ENCODE peak calls at places on chromosomes 5 and 9, in nine cellular contexts. P, F, Q, U, Z, S, L, G and Y are unnamed samples.

GRCh38 chr5:65874241-65874640 is 52.1 kb upstream of the ERBIN start:
- DNase-seq in L (no peak), Z (no peak), U (no peak), S (no peak), Q (peak), P (no peak), F (no peak), G (no peak), Y (no peak)

GRCh38 chr5:26761040-26761439 is 277.3 kb downstream of the CDH9 start:
- DNase-seq in F (no peak), L (no peak), U (no peak), Z (no peak), P (no peak), G (no peak), S (no peak), Q (no peak), Y (no peak)

GRCh38 chr5:118791986-118792734 is 196.2 kb downstream of the DTWD2 start:
- DNase-seq in Q (peak), P (no peak), S (peak), U (no peak), Z (peak), G (no peak), F (peak), L (no peak), Y (no peak)

GRCh38 chr9:134484479-134484878 is 157.1 kb upstream of the COL5A1 start:
- DNase-seq in U (peak), G (no peak), P (no peak), Z (no peak), L (peak), F (no peak), S (no peak), Q (no peak), Y (no peak)

GRCh38 chr5:168227001-168227400 is 64.4 kb upstream of the WWC1 start:
- DNase-seq in P (no peak), U (no peak), Z (no peak), F (no peak), S (no peak), Q (no peak), L (no peak), G (no peak), Y (no peak)

GRCh38 chr5:23649594-23649993 is 142.2 kb downstream of the PRDM9 start:
- DNase-seq in L (no peak), P (no peak), S (no peak), Q (no peak), U (no peak), F (no peak), G (no peak), Z (no peak), Y (no peak)

GRCh38 chr5:7650755-7651154 is 200.2 kb downstream of the CFAP90 start:
- DNase-seq in U (no peak), L (no peak), G (no peak), F (no peak), Z (no peak), S (no peak), Q (no peak), P (no peak), Y (no peak)

GRCh38 chr5:32439086-32439642 is 5.4 kb downstream of the ZFR start:
- DNase-seq in L (no peak), U (no peak), F (no peak), Q (no peak), P (no peak), S (no peak), Z (no peak), G (no peak), Y (no peak)

GRCh38 chr9:87237337-87237736 is 260.3 kb upstream of the DAPK1 start:
- DNase-seq in U (no peak), F (no peak), P (no peak), Q (no peak), S (no peak), Z (no peak), G (no peak), L (no peak), Y (no peak)

GRCh38 chr5:67989457-67989856 is 226.1 kb upstream of the PIK3R1 start:
- DNase-seq in G (no peak), S (peak), F (no peak), U (no peak), Z (no peak), L (no peak), P (no peak), Q (peak), Y (no peak)

GRCh38 chr5:103356344-103357091 is 98.0 kb downstream of the MACIR start:
- DNase-seq in Z (no peak), S (no peak), F (no peak), L (no peak), Q (no peak), U (no peak), G (no peak), P (no peak), Y (no peak)

GRCh38 chr5:97534166-97534565 is 351.1 kb upstream of the RIOK2 start:
- DNase-seq in U (no peak), F (peak), Q (peak), Z (peak), L (peak), P (no peak), S (peak), G (no peak), Y (no peak)

GRCh38 chr5:171601266-171601881 is 181.9 kb downstream of the FGF18 start:
- DNase-seq in U (no peak), G (no peak), P (no peak), Z (no peak), L (no peak), F (peak), S (no peak), Q (no peak), Y (no peak)

GRCh38 chr5:138303365-138303764 is 28.2 kb downstream of the CDC25C start:
- DNase-seq in Q (peak), S (no peak), G (no peak), Z (no peak), L (no peak), F (no peak), P (no peak), U (no peak), Y (no peak)

GRCh38 chr5:163612358-163613149 is 107.1 kb downstream of the MAT2B start:
- DNase-seq in F (no peak), S (no peak), P (no peak), Q (peak), G (no peak), Z (no peak), L (no peak), U (no peak), Y (no peak)

GRCh38 chr5:1933364-1934055 is 50.8 kb upstream of the IRX4 start:
- DNase-seq in P (no peak), U (no peak), S (no peak), Z (no peak), L (no peak), Q (no peak), F (no peak), G (no peak), Y (no peak)

GRCh38 chr9:106648799-106649198 is 214.2 kb upstream of the ZNF462 start:
- DNase-seq in L (no peak), U (no peak), Q (peak), P (no peak), G (no peak), F (no peak), S (no peak), Z (no peak), Y (no peak)

GRCh38 chr5:1553642-1554409 is 30.1 kb upstream of the LPCAT1 start:
- DNase-seq in Z (no peak), F (no peak), L (no peak), S (no peak), U (no peak), Q (no peak), G (peak), P (no peak), Y (no peak)

GRCh38 chr5:1724822-1725602 is 74.6 kb downstream of the MRPL36 start:
- DNase-seq in G (no peak), F (no peak), S (no peak), L (no peak), Z (no peak), Q (peak), U (peak), P (no peak), Y (no peak)

GRCh38 chr5:69006030-69006429 is 87.8 kb upstream of the SLC30A5 start:
- DNase-seq in S (no peak), P (peak), G (no peak), Q (no peak), Z (no peak), L (no peak), F (no peak), U (no peak), Y (no peak)

GRCh38 chr9:87140605-87141109 is 193.4 kb upstream of the GAS1 start:
- DNase-seq in G (no peak), U (no peak), L (no peak), P (no peak), S (peak), Q (peak), Z (no peak), F (no peak), Y (no peak)

GRCh38 chr5:16616536-16617271 is at the start of gene RETREG1:
- DNase-seq in P (peak), U (peak), G (peak), Z (peak), Q (peak), F (peak), L (peak), S (no peak), Y (peak)

GRCh38 chr5:131635755-131636479 is 888 bp upstream of the RAPGEF6 start:
- DNase-seq in F (peak), P (no peak), L (no peak), G (peak), Q (peak), Z (peak), U (no peak), S (no peak), Y (no peak)

GRCh38 chr9:136122425-136123383 is 4.0 kb upstream of the TMEM250 start:
- DNase-seq in U (peak), Q (peak), L (peak), G (peak), Z (peak), F (peak), S (no peak), P (peak), Y (peak)

GRCh38 chr5:72241346-72242003 is 78.6 kb downstream of the MRPS27 start:
- DNase-seq in G (no peak), F (no peak), S (no peak), Q (no peak), L (no peak), U (no peak), Z (no peak), P (peak), Y (no peak)

GRCh38 chr9:85569988-85570387 is 171.8 kb downstream of the AGTPBP1 start:
- DNase-seq in P (no peak), S (peak), U (no peak), L (no peak), F (no peak), Z (no peak), G (no peak), Q (peak), Y (no peak)

GRCh38 chr9:38421498-38422211 is 2.6 kb downstream of the IGFBPL1 start:
- DNase-seq in S (no peak), U (no peak), P (no peak), G (no peak), F (no peak), L (no peak), Z (no peak), Q (peak), Y (peak)

GRCh38 chr5:107242411-107242810 is 428.3 kb downstream of the EFNA5 start:
- DNase-seq in L (no peak), U (no peak), F (no peak), G (no peak), Q (no peak), P (no peak), Z (no peak), S (no peak), Y (no peak)

GRCh38 chr5:36877667-36878420 is 1.3 kb downstream of the NIPBL start:
- DNase-seq in P (no peak), L (no peak), Z (no peak), Q (peak), G (no peak), F (no peak), S (no peak), U (no peak), Y (no peak)

GRCh38 chr5:38438757-38439156 is 117.7 kb downstream of the LIFR start:
- DNase-seq in F (no peak), P (no peak), G (no peak), U (no peak), Z (no peak), Q (no peak), L (no peak), S (no peak), Y (no peak)

DNA sequence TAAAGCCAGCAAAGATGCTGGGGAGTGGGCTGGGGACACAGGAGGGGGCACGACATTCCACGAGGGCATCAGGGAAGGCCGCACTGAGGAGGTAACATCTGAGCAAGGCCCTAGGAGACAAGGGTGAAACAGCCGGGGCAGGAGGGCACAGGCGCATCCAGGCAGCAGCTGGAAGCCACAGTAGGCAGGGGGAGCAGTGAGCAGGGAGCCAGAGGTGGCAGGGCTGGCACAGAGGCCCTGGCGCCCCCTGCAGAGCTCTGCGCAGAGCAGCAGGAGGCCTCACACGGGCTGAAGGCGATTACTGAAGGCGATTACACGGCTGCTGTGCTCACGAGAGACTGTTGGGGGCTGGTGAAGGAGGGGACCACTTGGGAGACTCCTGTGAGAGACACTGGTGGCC is 15.4 kb downstream of the LMAN2 start:
- DNase-seq in Z (no peak), Q (no peak), F (no peak), P (no peak), G (no peak), S (no peak), L (no peak), U (no peak), Y (no peak)
- TF ChIP-seq CTCF in Z (peak), Q (peak), F (no peak), P (no peak), G (no peak), S (peak), L (no peak), U (peak), Y (peak)

DNA sequence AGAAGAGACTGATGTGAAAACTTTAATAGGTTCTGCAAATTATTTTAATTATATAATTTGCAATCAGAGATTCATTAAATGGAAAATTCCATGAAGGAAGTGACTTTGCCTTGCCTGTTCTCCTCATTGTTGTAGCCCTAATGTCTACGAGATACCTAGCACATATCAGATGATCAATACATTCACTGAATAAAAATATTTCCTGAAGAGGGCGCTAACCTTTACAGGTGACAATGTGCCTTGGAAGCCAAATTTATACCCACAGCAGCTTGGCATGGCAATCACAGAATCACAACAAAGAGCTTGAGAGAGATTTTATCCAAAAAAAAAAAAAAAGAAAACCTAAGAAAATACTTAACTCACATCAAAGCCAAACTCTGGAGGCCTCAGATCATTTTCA is 17.4 kb downstream of the HAUS6 start:
- DNase-seq in S (no peak), U (no peak), Z (no peak), L (no peak), P (no peak), Q (peak), F (no peak), G (no peak), Y (no peak)
- TF ChIP-seq CTCF in S (peak), U (peak), Z (peak), L (no peak), P (no peak), Q (peak), F (no peak), G (no peak), Y (peak)

DNA sequence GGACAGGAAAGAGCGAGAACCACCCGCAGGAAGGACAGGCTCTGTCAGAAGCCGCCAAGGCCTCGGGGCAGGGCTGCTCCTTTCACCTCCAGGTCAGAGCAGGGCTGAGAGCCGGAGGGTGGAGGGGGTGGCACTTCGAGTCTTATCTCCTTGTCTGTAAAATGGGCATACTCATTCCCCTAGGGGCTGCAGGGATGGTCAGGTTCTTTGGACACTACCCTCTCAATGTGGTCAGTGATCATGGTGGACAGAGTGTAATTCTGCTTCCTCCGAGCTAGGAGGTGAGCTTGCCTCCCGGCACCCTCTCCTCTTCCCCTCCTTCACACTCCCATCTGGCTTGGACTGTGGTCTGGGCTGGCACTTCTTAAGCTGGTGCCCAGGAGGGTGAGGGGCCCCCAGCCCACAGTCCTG is 39.6 kb downstream of the RGS3 start:
- DNase-seq in L (no peak), U (no peak), S (no peak), Q (no peak), F (no peak), Z (no peak), G (no peak), P (no peak), Y (no peak)
- TF ChIP-seq CTCF in L (no peak), U (no peak), S (no peak), Q (no peak), F (no peak), Z (no peak), G (no peak), P (no peak), Y (no peak)

GRCh38 chr9:137960496-137960895 is 82.9 kb downstream of the CACNA1B start:
- DNase-seq in F (no peak), P (no peak), G (no peak), U (no peak), Z (no peak), Q (no peak), S (no peak), L (no peak), Y (no peak)
- TF ChIP-seq CTCF in F (no peak), P (no peak), G (no peak), U (peak), Z (no peak), Q (no peak), S (no peak), L (no peak), Y (no peak)

DNA sequence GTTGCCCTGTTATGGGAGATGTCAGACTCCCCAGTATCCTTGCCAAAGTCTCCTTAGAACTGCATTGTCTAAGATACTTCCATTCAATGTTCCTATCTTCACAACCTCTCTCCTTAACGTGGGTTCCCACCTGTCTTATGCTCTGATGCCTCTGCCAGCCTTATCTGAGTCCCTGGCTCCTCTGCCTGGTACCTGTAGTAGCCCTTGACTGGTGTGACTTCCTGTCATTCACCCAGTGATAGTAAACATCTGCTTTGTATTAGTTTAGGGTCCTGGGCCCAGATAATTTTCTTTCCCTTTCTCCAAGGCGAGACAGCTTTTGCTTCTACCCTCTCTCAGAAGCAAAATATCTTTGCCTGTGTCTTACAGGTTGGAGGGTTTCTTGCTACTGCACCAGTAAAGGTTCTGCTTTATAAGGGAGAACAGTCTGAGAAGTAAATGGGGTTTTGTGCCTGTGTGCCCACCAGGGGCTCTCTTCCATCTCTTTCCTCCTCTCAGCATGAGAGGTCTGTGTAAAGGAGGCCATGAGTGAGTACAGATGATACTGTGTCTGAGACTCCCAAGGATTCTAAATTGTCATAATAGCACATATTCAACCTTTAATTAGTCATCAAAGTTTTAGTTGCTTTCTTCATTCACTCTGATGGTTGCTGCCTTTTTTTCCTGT is 220.8 kb downstream of the PRR16 start:
- DNase-seq in F (no peak), S (no peak), U (no peak), L (no peak), P (no peak), Z (no peak), G (no peak), Q (peak), Y (no peak)
- TF ChIP-seq CTCF in F (no peak), S (peak), U (no peak), L (no peak), P (no peak), Z (peak), G (no peak), Q (peak), Y (peak)

DNA sequence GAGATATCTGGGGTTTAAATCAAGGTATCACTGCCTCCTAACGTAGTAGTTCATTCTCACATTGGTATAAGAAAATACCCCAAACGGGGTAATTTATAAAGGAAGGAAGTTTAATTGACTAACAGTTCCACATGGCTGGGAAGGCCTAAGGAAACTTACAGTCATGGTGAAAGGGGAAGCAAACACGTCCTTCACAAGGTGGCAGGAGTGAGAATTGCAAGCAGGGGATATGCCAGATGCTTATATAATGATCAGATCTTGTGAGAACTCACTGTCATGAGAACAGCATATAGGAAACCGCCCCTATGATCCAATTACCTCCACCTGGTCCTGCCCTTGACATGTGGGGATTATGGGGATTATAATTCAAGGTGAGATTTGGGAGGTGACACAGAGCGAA is 1280.2 kb upstream of the C9orf72 start:
- DNase-seq in U (no peak), Z (no peak), F (no peak), Q (no peak), G (no peak), S (no peak), L (no peak), P (no peak), Y (no peak)
- TF ChIP-seq CTCF in U (no peak), Z (no peak), F (no peak), Q (no peak), G (no peak), S (no peak), L (no peak), P (no peak), Y (no peak)

GRCh38 chr5:177035982-177036381 is 13.5 kb downstream of the ZNF346 start:
- DNase-seq in S (no peak), Q (peak), L (no peak), G (no peak), F (no peak), Z (no peak), P (no peak), U (no peak), Y (no peak)
- TF ChIP-seq CTCF in S (no peak), Q (no peak), L (no peak), G (no peak), F (no peak), Z (no peak), P (no peak), U (no peak), Y (no peak)